ENCODE peak calls at places on chromosomes 3 and 15, in six cellular contexts. L is astrocyte of the cerebellum; Y is stimulated activated CD4-positive, alpha-beta T cell treated with anti-CD3 and anti-CD28 coated beads, Interleukin-15, amount 100 ng/mL, for 48 hours; X is progenitor cell of endocrine pancreas; T is RCC 7860; B is HEK293T. N is an unnamed sample.

GRCh38 chr3:14001136-14001535 is 121.3 kb upstream of the WNT7A start:
- DNase-seq in L (no peak), Y (no peak), X (no peak), T (no peak), B (no peak), N (no peak)

GRCh38 chr15:100131321-100132224 is 210.2 kb downstream of the ADAMTS17 start:
- DNase-seq in L (no peak), Y (peak; percentile 28), X (no peak), T (peak; percentile 41), B (no peak), N (no peak)

GRCh38 chr15:36358094-36358961 is 221.1 kb upstream of the CDIN1 start:
- DNase-seq in L (peak; percentile 74), Y (no peak), X (no peak), T (peak; percentile 62), B (no peak), N (no peak)

GRCh38 chr15:57671636-57672035 is 34.9 kb upstream of the POLR2M start:
- DNase-seq in L (no peak), Y (no peak), X (no peak), T (no peak), B (no peak), N (no peak)

GRCh38 chr15:31486906-31487695 is 160.5 kb downstream of the KLF13 start:
- DNase-seq in L (no peak), Y (no peak), X (peak; percentile 8), T (no peak), B (no peak), N (no peak)

GRCh38 chr3:112773864-112774263 is 72.8 kb downstream of the CD200R1L start:
- DNase-seq in L (no peak), Y (no peak), X (no peak), T (peak; percentile 71), B (no peak), N (no peak)

GRCh38 chr3:4231041-4231440 is 72.1 kb upstream of the SETMAR start:
- DNase-seq in L (no peak), Y (no peak), X (no peak), T (no peak), B (no peak), N (no peak)

GRCh38 chr3:89358281-89358680 is 250.9 kb downstream of the EPHA3 start:
- DNase-seq in L (no peak), Y (no peak), X (no peak), T (no peak), B (no peak), N (no peak)

GRCh38 chr3:138898301-138898700 is 48.6 kb downstream of the FOXL2 start:
- DNase-seq in L (peak; percentile 76), Y (no peak), X (no peak), T (no peak), B (no peak), N (no peak)

GRCh38 chr3:62128028-62128427 is 245.3 kb downstream of the FEZF2 start:
- DNase-seq in L (no peak), Y (no peak), X (no peak), T (no peak), B (no peak), N (no peak)

GRCh38 chr15:68994149-68994548 is 20.3 kb upstream of the NOX5 start:
- DNase-seq in L (peak; percentile 26), Y (no peak), X (no peak), T (no peak), B (no peak), N (no peak)

GRCh38 chr15:70863450-70864218 is 9.7 kb upstream of the LARP6 start:
- DNase-seq in L (peak; percentile 74), Y (no peak), X (no peak), T (peak; percentile 81), B (no peak), N (no peak)

GRCh38 chr3:126113238-126113555 is 29.3 kb upstream of the SLC41A3 start:
- DNase-seq in L (no peak), Y (no peak), X (no peak), T (no peak), B (no peak), N (no peak)

GRCh38 chr15:59532770-59533379 is 78.7 kb upstream of the GCNT3 start:
- DNase-seq in L (peak; percentile 11), Y (no peak), X (peak; percentile 12), T (peak; percentile 27), B (peak; percentile 31), N (no peak)

GRCh38 chr3:40504636-40505430 is 1.0 kb upstream of the ZNF620 start:
- DNase-seq in L (peak; percentile 66), Y (no peak), X (no peak), T (peak; percentile 90), B (no peak), N (peak; percentile 98)

GRCh38 chr15:50187525-50187924 is 5.5 kb downstream of the SLC27A2 start:
- DNase-seq in L (no peak), Y (no peak), X (no peak), T (no peak), B (no peak), N (no peak)

GRCh38 chr3:21158801-21159564 is 592.0 kb downstream of the ZNF385D start:
- DNase-seq in L (no peak), Y (no peak), X (no peak), T (no peak), B (no peak), N (no peak)

GRCh38 chr15:52678468-52679231 is 538 bp downstream of the ATOSA start:
- DNase-seq in L (no peak), Y (peak; percentile 33), X (peak; percentile 71), T (peak; percentile 21), B (peak; percentile 26), N (no peak)

GRCh38 chr3:30493912-30494311 is 112.5 kb upstream of the TGFBR2 start:
- DNase-seq in L (no peak), Y (no peak), X (no peak), T (no peak), B (no peak), N (no peak)

GRCh38 chr15:68400066-68400456 is 31.9 kb downstream of the ITGA11 start:
- DNase-seq in L (no peak), Y (no peak), X (no peak), T (no peak), B (no peak), N (peak; percentile 18)

GRCh38 chr3:188170461-188171459 is 16.8 kb downstream of the LPP start:
- DNase-seq in L (no peak), Y (peak; percentile 49), X (no peak), T (peak; percentile 38), B (no peak), N (no peak)

N was measured in epithelial cell of proximal tubule.